ENCODE peak calls at places on chromosomes 6 and 20, in ten cellular contexts. F is body of pancreas; K is left ventricle myocardium inferior; V is CD8-positive, alpha-beta T cell; I is hepatocyte; U is psoas muscle; Z is B cell; X is IMR-90; N is fibroblast of villous mesenchyme; M is kidney. C is an unnamed sample.

GRCh38 chr6:128336436-128337095 is 183.8 kb downstream of the PTPRK start:
- DNase-seq in F (no peak), K (no peak), V (no peak), I (no peak), U (no peak), Z (no peak), X (peak; percentile 5), N (peak; percentile 47), M (no peak), C (no peak)

GRCh38 chr6:145756170-145756662 is 20.9 kb upstream of the EPM2A start:
- DNase-seq in F (peak; percentile 57), K (peak; percentile 18), V (no peak), I (peak; percentile 58), U (peak; percentile 16), Z (no peak), X (peak; percentile 89), N (peak; percentile 95), M (no peak), C (peak; percentile 76)

GRCh38 chr6:95725344-95725743 is 148.0 kb downstream of the MANEA start:
- DNase-seq in F (no peak), K (no peak), V (no peak), I (no peak), U (no peak), Z (no peak), X (no peak), N (no peak), M (no peak), C (no peak)

GRCh38 chr6:35318200-35318844 is 20.7 kb downstream of the DEF6 start:
- DNase-seq in F (peak; percentile 84), K (peak; percentile 83), V (no peak), I (peak; percentile 93), U (peak; percentile 80), Z (peak; percentile 34), X (peak; percentile 72), N (peak; percentile 78), M (peak; percentile 93), C (no peak)

GRCh38 chr20:47360207-47360488 is 3.6 kb upstream of the ZMYND8 start:
- DNase-seq in F (peak; percentile 88), K (no peak), V (no peak), I (peak; percentile 70), U (no peak), Z (no peak), X (peak; percentile 64), N (peak; percentile 90), M (peak; percentile 19), C (peak; percentile 48)

GRCh38 chr6:87198496-87198895 is 43.1 kb downstream of the ZNF292 start:
- DNase-seq in F (no peak), K (no peak), V (no peak), I (no peak), U (no peak), Z (no peak), X (peak; percentile 73), N (peak; percentile 29), M (no peak), C (no peak)

GRCh38 chr20:56393653-56394052 is 1.2 kb downstream of the CSTF1 start:
- DNase-seq in F (no peak), K (no peak), V (no peak), I (no peak), U (no peak), Z (no peak), X (no peak), N (no peak), M (no peak), C (no peak)

GRCh38 chr6:12223383-12223782 is 66.8 kb upstream of the EDN1 start:
- DNase-seq in F (no peak), K (no peak), V (no peak), I (no peak), U (no peak), Z (no peak), X (no peak), N (no peak), M (no peak), C (no peak)

GRCh38 chr6:157614026-157614484 is 209.0 kb upstream of the SNX9 start:
- DNase-seq in F (no peak), K (no peak), V (no peak), I (no peak), U (no peak), Z (peak; percentile 41), X (peak; percentile 41), N (peak; percentile 59), M (no peak), C (no peak)

GRCh38 chr20:4041748-4042411 is 26.5 kb upstream of the RNF24 start:
- DNase-seq in F (peak; percentile 98), K (peak; percentile 25), V (no peak), I (peak; percentile 92), U (peak; percentile 49), Z (no peak), X (peak; percentile 89), N (peak; percentile 99), M (peak; percentile 94), C (no peak)

GRCh38 chr6:449486-450419 is 58.2 kb downstream of the IRF4 start:
- DNase-seq in F (no peak), K (no peak), V (no peak), I (no peak), U (no peak), Z (no peak), X (no peak), N (no peak), M (no peak), C (no peak)

GRCh38 chr20:48525400-48525799 is 302.4 kb downstream of the PREX1 start:
- DNase-seq in F (no peak), K (no peak), V (no peak), I (no peak), U (no peak), Z (no peak), X (no peak), N (no peak), M (no peak), C (no peak)

GRCh38 chr6:31829633-31830492 is 2.3 kb downstream of the HSPA1B start:
- DNase-seq in F (no peak), K (no peak), V (no peak), I (peak; percentile 46), U (no peak), Z (peak; percentile 34), X (peak; percentile 56), N (peak; percentile 72), M (peak; percentile 74), C (no peak)

GRCh38 chr20:59580208-59580980 is 23.9 kb upstream of the PHACTR3 start:
- DNase-seq in F (no peak), K (no peak), V (no peak), I (no peak), U (no peak), Z (no peak), X (no peak), N (no peak), M (no peak), C (no peak)

GRCh38 chr20:21521596-21522478 is 8.0 kb upstream of the NKX2-2 start:
- DNase-seq in F (no peak), K (no peak), V (no peak), I (no peak), U (no peak), Z (no peak), X (no peak), N (no peak), M (peak; percentile 60), C (no peak)

DNA sequence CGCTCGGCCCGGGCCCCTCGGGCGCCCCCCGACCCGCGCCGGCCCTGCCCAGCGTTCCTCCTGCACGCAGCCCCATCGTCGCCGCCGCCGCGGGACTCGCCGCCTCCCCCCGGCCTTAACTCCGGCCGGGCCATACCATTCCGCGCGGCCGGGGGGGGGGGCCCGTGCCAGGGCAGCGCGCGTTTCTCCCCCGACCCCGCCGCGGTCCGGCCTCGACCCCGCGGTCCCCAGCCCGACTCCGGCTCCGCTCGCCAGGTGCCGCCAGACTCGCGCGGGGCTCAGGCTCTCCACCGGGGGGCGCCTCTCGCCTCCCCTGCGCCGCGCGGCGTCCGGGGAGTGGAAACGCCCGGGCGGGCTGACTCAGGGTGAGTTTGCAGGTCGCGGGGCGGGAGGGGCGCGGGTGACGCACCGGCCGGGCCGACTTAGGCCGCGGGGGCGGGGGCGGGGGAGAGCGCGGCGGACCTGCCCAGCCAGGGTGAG is at the start of gene SRXN1:
- DNase-seq in F (peak; percentile 93), K (peak; percentile 94), V (peak; percentile 79), I (peak; percentile 96), U (peak; percentile 95), Z (peak; percentile 95), X (peak; percentile 93), N (peak; percentile 94), M (peak; percentile 95), C (peak; percentile 93)
- TF ChIP-seq CTCF in F (no peak), K (peak; percentile 73), V (peak; percentile 70), I (peak; percentile 64), U (peak; percentile 65), Z (peak; percentile 70), X (peak; percentile 76), N (peak; percentile 48), M (peak; percentile 43), C (peak; percentile 66)

DNA sequence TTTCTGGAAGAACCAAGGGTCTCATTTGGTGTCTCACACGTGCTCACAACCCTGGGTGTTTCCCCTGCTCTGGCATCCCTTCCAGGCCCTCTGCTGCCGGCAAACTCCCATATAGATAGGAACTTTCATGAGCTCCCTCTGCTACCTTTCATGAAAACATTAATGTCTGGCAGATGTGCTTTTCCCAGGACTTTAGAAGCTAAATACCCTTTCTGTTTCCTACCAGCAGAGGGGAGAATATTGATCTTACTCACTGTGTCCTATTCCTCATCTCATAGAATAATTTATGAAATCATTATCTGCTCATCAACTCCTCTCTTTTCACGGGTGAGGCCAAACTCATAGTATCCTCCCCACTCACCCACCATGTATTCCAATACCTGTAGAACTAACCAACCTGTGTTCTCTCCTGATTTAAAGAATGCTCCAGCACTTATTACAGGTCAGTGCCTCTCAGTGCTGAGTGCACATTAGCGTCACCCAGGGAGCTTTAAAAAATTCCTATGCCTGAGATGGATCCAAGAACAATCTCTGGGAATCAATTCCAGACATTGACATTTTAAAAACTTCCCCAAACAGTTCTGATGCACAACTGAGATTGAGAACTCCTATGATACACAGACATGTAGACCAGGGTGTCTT is 298.5 kb upstream of the JAG1 start:
- DNase-seq in F (peak; percentile 17), K (no peak), V (no peak), I (no peak), U (no peak), Z (no peak), X (no peak), N (no peak), M (no peak), C (no peak)
- TF ChIP-seq CTCF in F (no peak), K (no peak), V (no peak), I (no peak), U (no peak), Z (no peak), X (no peak), N (peak; percentile 15), M (no peak), C (no peak)

DNA sequence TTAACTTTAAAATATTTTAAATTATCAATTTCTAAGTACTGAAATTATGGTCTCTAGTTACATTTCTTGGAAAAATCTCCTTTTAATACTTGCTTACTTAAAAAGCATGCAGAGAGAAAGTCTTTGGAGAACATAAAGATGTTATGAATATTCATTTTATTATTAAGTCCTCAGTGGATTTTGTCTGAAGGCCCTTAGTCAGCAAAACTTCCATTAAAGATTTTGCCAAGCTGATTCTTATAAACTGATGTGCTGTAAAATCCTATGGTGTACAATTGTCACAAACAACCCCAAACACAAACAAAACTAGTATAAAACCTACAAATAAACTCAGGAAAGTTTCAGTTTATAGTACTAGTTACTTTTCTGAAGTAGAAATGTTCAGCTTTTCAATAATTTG is 372.7 kb downstream of the MEI4 start:
- DNase-seq in F (no peak), K (no peak), V (no peak), I (no peak), U (no peak), Z (no peak), X (no peak), N (no peak), M (no peak), C (no peak)
- TF ChIP-seq CTCF in F (no peak), K (no peak), V (no peak), I (no peak), U (no peak), Z (no peak), X (no peak), N (no peak), M (no peak), C (no peak)

GRCh38 chr6:18021166-18021850 is 33.9 kb upstream of the KIF13A start:
- DNase-seq in F (no peak), K (no peak), V (no peak), I (no peak), U (no peak), Z (no peak), X (no peak), N (no peak), M (no peak), C (no peak)
- TF ChIP-seq CTCF in F (no peak), K (no peak), V (no peak), I (no peak), U (no peak), Z (no peak), X (no peak), N (no peak), M (no peak), C (no peak)